ENCODE peak calls at places on chromosomes 7 and 10, in eight cellular contexts. M is Peyer's patch, A is prostate gland, C is cardiac muscle cell, F is right lobe of liver, W is spleen, H is ovary, J is IMR-90. O is an unnamed sample. For H3K9me3, the result is how much of the 10 kb centered on the place peaks cover.

GRCh38 chr10:16835223-16835622 is 18.0 kb upstream of the RSU1 start:
- DNase-seq in J (no peak), M (no peak), F (no peak), A (no peak), H (no peak), W (no peak), C (no peak), O (no peak)

GRCh38 chr7:101618207-101618839 is 10.8 kb downstream of the MYL10 start:
- DNase-seq in A (no peak), M (no peak), J (no peak), F (no peak), W (no peak), H (no peak), C (no peak), O (no peak)

GRCh38 chr7:25565949-25566348 is 337.7 kb upstream of the NPVF start:
- DNase-seq in J (peak), F (no peak), C (peak), W (no peak), M (peak), A (peak), H (peak), O (peak)

GRCh38 chr7:138979988-138980574 is 1.1 kb downstream of the KIAA1549 start:
- DNase-seq in M (no peak), H (no peak), J (no peak), A (no peak), W (no peak), C (peak), F (no peak), O (no peak)

GRCh38 chr7:12210179-12211053 is 678 bp upstream of the TMEM106B start:
- DNase-seq in M (peak), H (no peak), A (peak), J (peak), C (no peak), W (peak), F (peak), O (peak)

GRCh38 chr10:69819713-69820506 is 18.2 kb downstream of the COL13A1 start:
- DNase-seq in M (no peak), C (peak), W (no peak), J (peak), H (no peak), F (no peak), A (no peak), O (no peak)

GRCh38 chr10:117165557-117166419 is 27.7 kb upstream of the VAX1 start:
- DNase-seq in H (peak), W (no peak), M (no peak), F (peak), C (peak), A (no peak), J (peak), O (no peak)

GRCh38 chr7:127658979-127659378 is 7.0 kb downstream of the SND1 start:
- DNase-seq in J (no peak), M (no peak), H (no peak), W (no peak), F (no peak), C (no peak), A (no peak), O (no peak)

GRCh38 chr10:60409202-60409601 is 19.5 kb upstream of the ANK3 start:
- DNase-seq in H (no peak), M (no peak), J (peak), C (no peak), W (no peak), A (no peak), F (no peak), O (no peak)

GRCh38 chr10:50033481-50033880 is 34.3 kb upstream of the WASHC2A start:
- DNase-seq in M (no peak), J (peak), C (peak), F (no peak), H (no peak), W (no peak), A (no peak), O (no peak)

GRCh38 chr7:87218941-87219544 is 489 bp downstream of the TMEM243 start:
- DNase-seq in F (peak), H (peak), C (peak), M (peak), J (peak), A (peak), W (peak), O (peak)

GRCh38 chr10:52950578-52950977 is 178.0 kb upstream of the MBL2 start:
- DNase-seq in W (peak), A (no peak), J (no peak), C (no peak), H (no peak), M (no peak), F (no peak), O (no peak)

GRCh38 chr10:119378737-119379067 is 163.8 kb downstream of the RGS10 start:
- DNase-seq in H (no peak), W (peak), F (no peak), M (no peak), J (no peak), A (no peak), C (no peak), O (no peak)

GRCh38 chr7:31776616-31777015 is 89.6 kb downstream of the PPP1R17 start:
- DNase-seq in J (peak), H (no peak), A (no peak), F (no peak), M (no peak), W (no peak), C (peak), O (no peak)

GRCh38 chr10:131149111-131149510 is 162.4 kb downstream of the TCERG1L start:
- DNase-seq in C (no peak), A (no peak), W (peak), F (no peak), H (no peak), M (no peak), J (no peak), O (no peak)

GRCh38 chr10:110008518-110009339 is 945 bp downstream of the ADD3 start:
- DNase-seq in W (peak), M (peak), C (peak), A (peak), F (peak), J (no peak), H (peak), O (peak)

GRCh38 chr10:132509506-132510173 is 27.9 kb upstream of the INPP5A start:
- DNase-seq in J (no peak), M (no peak), H (no peak), A (no peak), F (no peak), W (peak), C (no peak), O (no peak)

GRCh38 chr10:31599626-31600504 is 280.8 kb downstream of the ZEB1 start:
- DNase-seq in W (no peak), A (no peak), H (no peak), M (no peak), F (no peak), J (peak), C (no peak), O (no peak)

GRCh38 chr10:132984801-132985545 is 42.6 kb upstream of the CFAP46 start:
- DNase-seq in W (peak), J (no peak), A (no peak), H (no peak), F (peak), M (no peak), C (no peak), O (no peak)

GRCh38 chr10:69816963-69817605 is 15.4 kb downstream of the COL13A1 start:
- DNase-seq in W (no peak), H (no peak), F (no peak), C (no peak), J (no peak), M (no peak), A (no peak), O (no peak)

GRCh38 chr10:123635745-123636144 is 30.4 kb upstream of the GPR26 start:
- DNase-seq in J (no peak), A (no peak), C (no peak), H (no peak), F (no peak), W (no peak), M (no peak), O (no peak)

GRCh38 chr10:110387983-110388681 is 83.4 kb upstream of the SMNDC1 start:
- DNase-seq in J (no peak), A (no peak), W (no peak), C (no peak), H (no peak), M (no peak), F (no peak), O (no peak)

GRCh38 chr7:149558149-149558861 is 60.7 kb upstream of the ZNF746 start:
- DNase-seq in J (peak), A (no peak), C (peak), W (no peak), H (no peak), F (no peak), M (no peak), O (no peak)

GRCh38 chr7:39186131-39186530 is 208.4 kb downstream of the POU6F2 start:
- DNase-seq in H (no peak), A (no peak), C (no peak), F (no peak), W (no peak), M (no peak), J (no peak), O (no peak)

GRCh38 chr10:3277566-3277965 is 105.0 kb upstream of the PITRM1 start:
- DNase-seq in W (no peak), C (no peak), H (no peak), M (no peak), F (no peak), A (no peak), J (no peak), O (no peak)

GRCh38 chr7:7808156-7808555 is 89.7 kb upstream of the RPA3 start:
- DNase-seq in H (no peak), C (peak), A (no peak), W (no peak), M (no peak), F (no peak), J (peak), O (no peak)

GRCh38 chr10:95346715-95347401 is 56.1 kb upstream of the PDLIM1 start:
- DNase-seq in F (no peak), A (no peak), H (no peak), W (no peak), J (no peak), M (no peak), C (peak), O (no peak)

GRCh38 chr10:4067552-4068254 is 282.7 kb upstream of the KLF6 start:
- DNase-seq in H (no peak), W (no peak), J (no peak), M (no peak), C (peak), A (no peak), F (no peak), O (peak)

GRCh38 chr7:63044721-63045120 is 953.9 kb upstream of the ZNF722 start:
- DNase-seq in A (no peak), W (no peak), F (no peak), C (no peak), H (no peak), J (no peak), M (no peak), O (no peak)

GRCh38 chr10:94524146-94524545 is 21.4 kb upstream of the HELLS start:
- DNase-seq in M (no peak), A (no peak), F (no peak), H (no peak), W (no peak), J (peak), C (peak), O (no peak)

GRCh38 chr10:93849605-93850004 is 44.2 kb upstream of the SLC35G1 start:
- DNase-seq in M (no peak), F (no peak), W (no peak), C (no peak), H (no peak), J (no peak), A (no peak), O (no peak)

GRCh38 chr7:98354511-98355249 is 46.2 kb downstream of the BAIAP2L1 start:
- DNase-seq in J (peak), C (peak), H (no peak), M (no peak), A (peak), F (no peak), W (no peak), O (peak)

GRCh38 chr7:147400221-147400689 is 1190.3 kb upstream of the C7orf33 start:
- DNase-seq in J (peak), H (no peak), W (no peak), C (peak), F (no peak), M (no peak), A (no peak), O (no peak)

GRCh38 chr7:116426428-116427156 is 72.9 kb upstream of the CAV2 start:
- DNase-seq in C (peak), J (peak), F (no peak), H (no peak), W (no peak), A (no peak), M (no peak), O (peak)

GRCh38 chr10:22633106-22633505 is 81.3 kb downstream of the PIP4K2A start:
- DNase-seq in F (no peak), W (no peak), H (no peak), A (no peak), C (no peak), J (no peak), M (no peak), O (no peak)

DNA sequence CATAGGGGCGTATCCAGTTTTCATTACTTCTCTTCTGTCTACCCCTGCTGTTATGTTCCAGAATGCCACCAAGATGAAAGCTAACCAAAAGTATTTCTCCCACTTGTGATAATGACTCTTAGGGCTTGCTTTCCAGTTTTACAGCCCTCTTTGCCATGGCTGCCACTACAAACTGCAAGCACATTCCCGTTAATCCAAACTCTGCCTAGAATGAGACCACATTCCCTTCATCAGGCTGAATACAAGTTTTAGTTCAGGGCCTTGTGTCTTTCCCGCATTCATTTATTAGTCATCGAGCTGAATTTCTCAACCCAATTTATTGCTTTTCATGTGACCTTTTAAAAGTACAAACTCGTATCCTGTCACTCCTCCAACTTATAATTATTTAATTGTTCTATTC is 23.5 kb upstream of the CD36 start:
- DNase-seq in J (peak), F (no peak), H (no peak), W (no peak), A (no peak), C (peak), M (no peak), O (no peak)
- TF ChIP-seq CTCF in J (no peak), F (no peak), H (no peak), W (no peak), A (no peak), C (no peak), M (no peak), O (no peak)

GRCh38 chr7:72924748-72925545 is at the start of gene POM121:
- DNase-seq in M (peak), A (peak), W (peak), H (peak), J (peak), C (peak), F (peak), O (peak)
- H3K27ac ChIP-seq in M (peak), A (peak), W (peak), H (peak), J (peak), C (peak), F (peak), O (peak)

DNA sequence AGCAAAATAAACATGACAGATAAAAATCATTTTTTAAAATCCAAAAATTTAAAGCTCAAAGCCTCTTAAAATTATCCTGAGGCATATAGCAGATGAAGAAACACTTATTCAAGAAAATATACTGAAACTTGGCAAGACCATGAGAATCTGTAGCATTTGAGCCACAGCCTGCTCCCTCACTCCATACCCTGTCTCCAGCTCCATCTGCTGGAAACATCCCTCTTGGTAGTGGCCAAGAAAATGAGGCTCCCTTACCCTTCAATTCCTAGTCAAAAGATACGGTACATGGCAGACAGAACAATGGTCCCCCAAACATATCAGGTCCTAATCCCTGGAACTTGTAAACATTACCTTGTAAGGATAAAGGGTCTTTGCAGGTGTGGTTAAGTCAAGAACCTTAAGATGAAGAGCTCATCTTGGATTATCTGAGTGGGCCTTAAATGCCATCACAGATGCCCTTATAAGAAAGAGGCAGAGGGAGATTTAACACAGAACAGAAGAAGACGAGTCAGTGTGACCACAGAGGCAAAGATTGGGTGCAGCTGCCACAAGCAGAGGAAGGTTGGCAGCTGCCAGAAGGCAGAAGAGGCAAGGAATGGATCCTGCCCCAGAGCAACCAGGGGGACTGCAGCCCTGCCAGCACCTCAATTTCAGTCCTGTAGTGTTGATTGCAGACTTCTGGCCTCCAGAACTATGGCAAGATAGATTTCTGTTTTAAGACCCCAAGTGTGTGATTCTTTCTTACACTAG is 149.4 kb downstream of the ZNF248 start:
- DNase-seq in M (no peak), W (no peak), F (no peak), H (no peak), J (no peak), A (no peak), C (no peak), O (no peak)
- H3K9me3 ChIP-seq in M (under half), W (under half), F (under half), H (under half), J (under half), A (under half), C (under half), O (under half)

DNA sequence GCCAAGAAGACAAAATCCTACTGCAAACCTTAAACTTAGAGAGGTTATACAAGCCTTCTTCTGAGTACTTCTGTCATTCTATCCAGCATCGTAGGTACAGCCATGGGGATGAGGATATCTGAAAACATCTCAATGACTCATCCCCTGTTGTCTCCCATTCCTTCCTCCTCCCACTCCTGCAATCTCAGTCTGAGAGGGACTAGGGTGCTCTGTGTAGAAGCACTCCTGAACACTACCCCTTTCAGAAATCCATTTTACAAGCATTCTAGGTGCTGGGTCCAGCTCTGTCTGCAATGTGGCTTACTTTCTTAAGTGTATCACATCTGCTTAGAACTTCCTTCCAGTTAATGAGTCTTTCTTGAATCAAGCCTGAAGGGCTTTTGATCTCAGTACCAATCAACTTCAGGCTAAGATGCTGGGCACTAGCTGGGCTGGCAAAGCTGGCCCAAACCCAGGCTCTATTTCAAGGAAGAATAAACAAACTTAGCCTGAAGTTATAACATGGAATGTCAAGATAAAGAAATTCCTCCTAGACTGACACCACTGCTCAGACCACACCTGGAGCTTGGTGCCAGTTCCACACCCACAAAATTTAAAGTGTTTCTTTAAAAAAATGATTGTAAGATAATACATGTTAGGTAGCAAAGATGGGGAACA is 270.3 kb upstream of the AOAH start:
- DNase-seq in A (no peak), C (no peak), W (no peak), J (no peak), M (no peak), F (no peak), H (no peak), O (no peak)
- TF ChIP-seq CTCF in A (no peak), C (no peak), W (no peak), J (no peak), M (no peak), F (no peak), H (no peak), O (no peak)

GRCh38 chr7:28984219-28984618 is 26.1 kb upstream of the TRIL start:
- DNase-seq in C (no peak), M (no peak), A (no peak), W (no peak), F (no peak), J (no peak), H (no peak), O (no peak)
- H3K27ac ChIP-seq in C (no peak), M (no peak), A (no peak), W (no peak), F (no peak), J (peak), H (no peak), O (no peak)

GRCh38 chr10:37821237-37821636 is 36.2 kb downstream of the ZNF248 start:
- DNase-seq in F (no peak), H (no peak), W (no peak), C (no peak), A (no peak), M (no peak), J (no peak), O (no peak)
- H3K9me3 ChIP-seq in F (under half), H (under half), W (half or more), C (under half), A (under half), M (under half), J (under half), O (under half)

DNA sequence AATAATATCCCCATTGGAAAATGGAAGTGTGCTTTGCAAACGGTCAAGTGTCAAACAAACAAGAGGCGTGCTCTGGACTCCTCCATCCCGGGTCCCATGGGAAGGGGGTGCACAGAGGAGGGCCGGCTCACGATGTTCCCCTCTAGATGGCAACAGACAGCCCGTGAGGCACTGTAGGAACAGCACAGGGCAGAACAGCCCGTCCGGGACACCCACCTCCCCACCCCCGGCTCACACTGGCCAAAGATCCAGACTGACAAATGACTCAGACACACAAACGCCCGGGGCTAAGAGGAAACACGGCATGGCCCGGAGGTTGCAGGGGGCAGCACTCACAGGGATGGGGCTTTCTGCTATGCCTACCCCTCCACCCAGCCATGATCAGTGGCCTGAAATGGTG is 4.9 kb upstream of the ELN start:
- DNase-seq in J (peak), A (no peak), F (no peak), C (peak), M (no peak), W (no peak), H (peak), O (no peak)
- TF ChIP-seq CTCF in J (peak), A (no peak), F (no peak), C (no peak), M (no peak), W (no peak), H (peak), O (no peak)

GRCh38 chr7:106283501-106283830 is 1.3 kb downstream of the NAMPT start:
- DNase-seq in C (peak), F (no peak), J (no peak), M (no peak), H (no peak), W (no peak), A (no peak), O (no peak)
- H3K27ac ChIP-seq in C (peak), F (peak), J (no peak), M (peak), H (peak), W (peak), A (peak), O (peak)

GRCh38 chr7:17266559-17266958 is 31.9 kb upstream of the AHR start:
- DNase-seq in J (no peak), C (no peak), M (no peak), H (no peak), W (no peak), F (no peak), A (no peak), O (no peak)
- H3K9me3 ChIP-seq in J (under half), C (under half), M (under half), H (under half), W (half or more), F (under half), A (under half), O (under half)